ENCODE peak calls at places on chromosomes 11 and 22, in nine cellular contexts. M, R, Q, H, P, O, K, S and C are unnamed samples.

GRCh38 chr11:74739546-74740270 is 8.5 kb upstream of the CHRDL2 start:
- DNase-seq in M (no peak), R (no peak), Q (peak; percentile 73), H (peak; percentile 47), P (peak; percentile 44), O (peak; percentile 68), K (peak; percentile 64), S (no peak), C (no peak)

GRCh38 chr11:2534957-2535672 is 90.3 kb downstream of the KCNQ1 start:
- DNase-seq in M (peak; percentile 41), R (peak; percentile 56), Q (no peak), H (no peak), P (no peak), O (no peak), K (peak; percentile 40), S (peak; percentile 65), C (no peak)

GRCh38 chr11:71285111-71285510 is 32.7 kb upstream of the SHANK2 start:
- DNase-seq in M (no peak), R (no peak), Q (no peak), H (no peak), P (no peak), O (no peak), K (no peak), S (peak; percentile 47), C (no peak)

GRCh38 chr11:75589933-75590332 is 27.9 kb downstream of the SERPINH1 start:
- DNase-seq in M (no peak), R (no peak), Q (no peak), H (no peak), P (no peak), O (peak; percentile 65), K (no peak), S (no peak), C (no peak)

GRCh38 chr22:50688448-50688847 is 15.8 kb downstream of the SHANK3 start:
- DNase-seq in M (peak; percentile 41), R (peak; percentile 52), Q (no peak), H (no peak), P (no peak), O (no peak), K (no peak), S (peak; percentile 52), C (no peak)

GRCh38 chr11:20110908-20111669 is 49.2 kb downstream of the DBX1 start:
- DNase-seq in M (no peak), R (no peak), Q (peak; percentile 77), H (peak; percentile 48), P (no peak), O (peak; percentile 48), K (no peak), S (no peak), C (peak; percentile 71)

GRCh38 chr22:46036558-46037408 is 59.8 kb upstream of the WNT7B start:
- DNase-seq in M (no peak), R (peak; percentile 62), Q (peak; percentile 60), H (no peak), P (no peak), O (peak; percentile 39), K (peak; percentile 72), S (peak; percentile 86), C (no peak)

GRCh38 chr22:46370584-46371373 is 35.3 kb downstream of the TRMU start:
- DNase-seq in M (peak; percentile 51), R (no peak), Q (no peak), H (no peak), P (no peak), O (no peak), K (peak; percentile 86), S (no peak), C (no peak)

GRCh38 chr22:44924098-44924497 is 85.7 kb downstream of the PHF21B start:
- DNase-seq in M (no peak), R (no peak), Q (no peak), H (no peak), P (no peak), O (no peak), K (no peak), S (no peak), C (no peak)

GRCh38 chr22:44926491-44927415 is 83.1 kb downstream of the PHF21B start:
- DNase-seq in M (peak; percentile 57), R (peak; percentile 54), Q (no peak), H (no peak), P (no peak), O (no peak), K (no peak), S (peak; percentile 69), C (no peak)

GRCh38 chr22:44924724-44925123 is 85.1 kb downstream of the PHF21B start:
- DNase-seq in M (no peak), R (no peak), Q (no peak), H (no peak), P (no peak), O (no peak), K (no peak), S (no peak), C (no peak)

GRCh38 chr22:44926124-44926475 is 83.7 kb downstream of the PHF21B start:
- DNase-seq in M (peak; percentile 54), R (peak; percentile 40), Q (no peak), H (no peak), P (no peak), O (no peak), K (no peak), S (peak; percentile 55), C (no peak)

GRCh38 chr22:44925465-44926123 is 84.2 kb downstream of the PHF21B start:
- DNase-seq in M (peak; percentile 65), R (peak; percentile 35), Q (no peak), H (no peak), P (no peak), O (no peak), K (no peak), S (peak; percentile 61), C (no peak)
- H3K27me3 ChIP-seq in M (peaks cover 13% of the 10 kb centered on the region), R (no peaks in the 10 kb centered on the region), Q (no peaks in the 10 kb centered on the region), H (no peaks in the 10 kb centered on the region), P (peaks cover 10% of the 10 kb centered on the region), O (no peaks in the 10 kb centered on the region), K (no peaks in the 10 kb centered on the region), S (peaks cover 6% of the 10 kb centered on the region), C (no peaks in the 10 kb centered on the region)

DNA sequence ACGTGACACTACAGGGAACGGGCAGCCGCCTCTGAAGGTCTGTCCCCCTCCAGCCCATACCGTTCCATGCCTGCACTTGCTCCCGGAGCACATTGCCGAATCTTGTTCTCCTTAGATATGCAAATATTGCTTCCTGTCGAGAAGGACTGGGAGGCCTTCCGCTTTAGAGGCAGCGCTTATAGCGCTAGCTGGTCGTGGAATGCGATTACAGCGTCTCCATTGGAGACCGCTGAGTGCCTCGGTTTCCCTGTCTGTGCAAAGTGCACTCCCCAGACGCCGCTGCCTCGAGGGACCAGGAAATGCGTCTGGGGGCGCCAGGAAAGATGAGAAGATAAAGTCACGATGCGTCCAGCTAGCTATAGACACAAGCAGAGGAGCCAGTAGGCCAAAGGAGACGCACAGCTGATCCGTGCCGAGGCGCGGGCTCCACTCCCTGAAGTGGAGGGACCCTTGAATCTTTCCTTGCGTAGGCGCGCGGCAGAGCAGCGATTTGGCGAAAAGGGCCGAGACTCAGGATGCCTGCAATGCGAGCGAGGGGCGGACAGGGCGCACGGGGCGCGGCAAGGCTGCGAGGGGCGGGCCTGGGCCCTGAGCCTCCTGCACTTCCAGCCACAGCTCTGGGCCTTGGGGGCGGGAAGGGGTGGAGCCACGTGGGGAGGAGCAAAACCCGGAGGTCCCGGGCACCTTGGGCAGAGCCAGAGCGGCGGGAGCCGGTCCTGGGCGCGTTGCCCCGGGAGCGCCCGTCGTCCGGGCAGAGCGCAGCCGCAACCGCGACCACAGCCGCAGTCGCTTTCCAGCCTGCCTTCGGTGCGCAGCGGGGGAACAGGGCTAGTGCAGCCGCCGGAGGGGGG is at the start of gene RASSF10:
- DNase-seq in M (peak; percentile 93), R (peak; percentile 95), Q (no peak), H (peak; percentile 90), P (no peak), O (peak; percentile 90), K (no peak), S (no peak), C (peak; percentile 70)
- H3K27me3 ChIP-seq in M (peaks cover 91% of the 10 kb centered on the region), R (peaks cover 77% of the 10 kb centered on the region), Q (peaks cover 55% of the 10 kb centered on the region), H (peaks cover 3% of the 10 kb centered on the region), P (peaks cover 75% of the 10 kb centered on the region), O (peaks cover 38% of the 10 kb centered on the region), K (peaks cover 15% of the 10 kb centered on the region), S (peaks cover 98% of the 10 kb centered on the region), C (peaks cover 17% of the 10 kb centered on the region)

GRCh38 chr11:57358991-57359390 is 20.8 kb downstream of the P2RX3 start:
- DNase-seq in M (no peak), R (peak; percentile 42), Q (no peak), H (no peak), P (no peak), O (no peak), K (no peak), S (peak; percentile 51), C (no peak)
- H3K27me3 ChIP-seq in M (no peaks in the 10 kb centered on the region), R (no peaks in the 10 kb centered on the region), Q (no peaks in the 10 kb centered on the region), H (no peaks in the 10 kb centered on the region), P (peaks cover 38% of the 10 kb centered on the region), O (no peaks in the 10 kb centered on the region), K (no peaks in the 10 kb centered on the region), S (no peaks in the 10 kb centered on the region), C (no peaks in the 10 kb centered on the region)

GRCh38 chr11:128695539-128696221 is 1.8 kb downstream of the FLI1 start:
- DNase-seq in M (no peak), R (no peak), Q (no peak), H (no peak), P (no peak), O (no peak), K (peak; percentile 62), S (peak; percentile 87), C (no peak)
- H3K27me3 ChIP-seq in M (peaks cover 47% of the 10 kb centered on the region), R (no peaks in the 10 kb centered on the region), Q (peaks cover 42% of the 10 kb centered on the region), H (no peaks in the 10 kb centered on the region), P (peaks cover 18% of the 10 kb centered on the region), O (peaks cover 100% of the 10 kb centered on the region), K (no peaks in the 10 kb centered on the region), S (no peaks in the 10 kb centered on the region), C (peaks cover 59% of the 10 kb centered on the region)

GRCh38 chr11:133953999-133954398 is 2.8 kb downstream of the IGSF9B start:
- DNase-seq in M (peak; percentile 34), R (no peak), Q (no peak), H (no peak), P (no peak), O (no peak), K (no peak), S (no peak), C (no peak)
- H3K27me3 ChIP-seq in M (peaks cover 100% of the 10 kb centered on the region), R (peaks cover 66% of the 10 kb centered on the region), Q (no peaks in the 10 kb centered on the region), H (peaks cover 3% of the 10 kb centered on the region), P (peaks cover 64% of the 10 kb centered on the region), O (peaks cover 61% of the 10 kb centered on the region), K (peaks cover 14% of the 10 kb centered on the region), S (peaks cover 100% of the 10 kb centered on the region), C (no peaks in the 10 kb centered on the region)

DNA sequence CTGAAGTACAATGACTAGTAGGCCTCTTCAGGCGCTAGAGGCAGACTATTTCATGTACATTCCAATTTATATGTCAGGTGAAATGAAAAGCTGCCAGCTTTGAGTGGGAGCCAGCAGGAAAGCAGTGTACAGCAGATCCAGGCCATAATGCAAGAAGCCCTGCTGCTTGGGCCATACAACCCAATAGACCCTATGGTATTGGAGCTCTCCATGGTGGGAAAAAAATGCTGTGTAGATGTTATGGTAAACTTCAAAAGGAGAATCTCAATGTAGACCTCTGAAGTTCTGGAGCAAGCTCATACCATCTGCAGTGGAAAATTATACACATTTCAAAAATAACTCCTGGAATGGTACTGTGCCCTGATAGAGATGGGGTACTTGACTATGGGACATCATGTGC is 71.5 kb upstream of the CD82 start:
- DNase-seq in M (no peak), R (no peak), Q (no peak), H (no peak), P (no peak), O (peak; percentile 22), K (no peak), S (no peak), C (no peak)
- H3K27me3 ChIP-seq in M (no peaks in the 10 kb centered on the region), R (no peaks in the 10 kb centered on the region), Q (peaks cover 2% of the 10 kb centered on the region), H (no peaks in the 10 kb centered on the region), P (peaks cover 12% of the 10 kb centered on the region), O (no peaks in the 10 kb centered on the region), K (no peaks in the 10 kb centered on the region), S (peaks cover 18% of the 10 kb centered on the region), C (no peaks in the 10 kb centered on the region)

GRCh38 chr11:43547900-43548381 is 132.6 kb upstream of the HSD17B12 start:
- DNase-seq in M (no peak), R (no peak), Q (no peak), H (no peak), P (no peak), O (peak; percentile 19), K (no peak), S (no peak), C (no peak)
- H3K27me3 ChIP-seq in M (peaks cover 59% of the 10 kb centered on the region), R (peaks cover 16% of the 10 kb centered on the region), Q (peaks cover 5% of the 10 kb centered on the region), H (peaks cover 4% of the 10 kb centered on the region), P (peaks cover 16% of the 10 kb centered on the region), O (peaks cover 11% of the 10 kb centered on the region), K (peaks cover 13% of the 10 kb centered on the region), S (peaks cover 67% of the 10 kb centered on the region), C (peaks cover 8% of the 10 kb centered on the region)